ENCODE peak calls at places on chromosomes 7 and 10, in nine cellular contexts. G is fibroblast of pulmonary artery; O is Peyer's patch; A is stimulated activated CD4-positive, alpha-beta T cell treated with anti-CD3 and anti-CD28 coated beads, TNF-alpha, amount 100 ng/mL, for 24 hours; B is sigmoid colon; Q is AG09309; E is Daoy; X is breast epithelium; H is tibial nerve. T is an unnamed sample.
A peak's percentile ranks its signal among the peaks of the same experiment; 100 is the strongest.

GRCh38 chr10:18102404-18102803 is 37.8 kb upstream of the CACNB2 start:
- DNase-seq in G (no peak), O (no peak), A (no peak), B (no peak), Q (no peak), E (no peak), X (no peak), H (no peak), T (no peak)

GRCh38 chr10:43287056-43288007 is 20.5 kb upstream of the RASGEF1A start:
- DNase-seq in G (peak; percentile 19), O (peak; percentile 91), A (no peak), B (no peak), Q (no peak), E (peak; percentile 64), X (peak; percentile 87), H (no peak), T (no peak)

GRCh38 chr10:94465684-94466083 is 63.3 kb downstream of the TBC1D12 start:
- DNase-seq in G (no peak), O (no peak), A (no peak), B (no peak), Q (no peak), E (no peak), X (no peak), H (no peak), T (no peak)

GRCh38 chr10:60312818-60313588 is 76.7 kb downstream of the ANK3 start:
- DNase-seq in G (peak; percentile 47), O (no peak), A (no peak), B (no peak), Q (peak; percentile 38), E (peak; percentile 5), X (no peak), H (no peak), T (no peak)

GRCh38 chr10:129626801-129627434 is 159.9 kb downstream of the MGMT start:
- DNase-seq in G (peak; percentile 20), O (no peak), A (no peak), B (no peak), Q (no peak), E (no peak), X (no peak), H (no peak), T (no peak)

GRCh38 chr10:73553316-73553715 is 37.8 kb downstream of the USP54 start:
- DNase-seq in G (no peak), O (no peak), A (no peak), B (peak; percentile 74), Q (no peak), E (no peak), X (no peak), H (peak; percentile 61), T (peak; percentile 81)

GRCh38 chr10:124719213-124719851 is 24.8 kb downstream of the FAM53B start:
- DNase-seq in G (peak; percentile 90), O (peak; percentile 92), A (no peak), B (peak; percentile 82), Q (no peak), E (no peak), X (peak; percentile 65), H (peak; percentile 77), T (peak; percentile 72)

GRCh38 chr10:69515699-69516547 is 57.3 kb downstream of the NEUROG3 start:
- DNase-seq in G (peak; percentile 75), O (peak; percentile 87), A (peak; percentile 64), B (peak; percentile 79), Q (peak; percentile 23), E (peak; percentile 69), X (no peak), H (peak; percentile 52), T (no peak)

GRCh38 chr10:59557052-59557451 is 152.6 kb downstream of the SLC16A9 start:
- DNase-seq in G (peak; percentile 21), O (no peak), A (no peak), B (no peak), Q (no peak), E (no peak), X (no peak), H (no peak), T (no peak)

GRCh38 chr7:157612664-157613561 is 276.1 kb downstream of the DNAJB6 start:
- DNase-seq in G (no peak), O (peak; percentile 69), A (peak; percentile 25), B (peak; percentile 66), Q (no peak), E (no peak), X (peak; percentile 53), H (no peak), T (no peak)

GRCh38 chr10:132319853-132320669 is 11.9 kb upstream of the LRRC27 start:
- DNase-seq in G (peak; percentile 85), O (peak; percentile 47), A (no peak), B (no peak), Q (peak; percentile 88), E (peak; percentile 84), X (peak; percentile 33), H (no peak), T (no peak)

GRCh38 chr7:77569514-77570232 is 32.6 kb downstream of the PTPN12 start:
- DNase-seq in G (peak; percentile 47), O (no peak), A (no peak), B (no peak), Q (no peak), E (no peak), X (no peak), H (no peak), T (no peak)

GRCh38 chr10:34723746-34724145 is 91.3 kb downstream of the PARD3 start:
- DNase-seq in G (peak; percentile 82), O (peak; percentile 69), A (no peak), B (no peak), Q (peak; percentile 48), E (peak; percentile 44), X (no peak), H (peak; percentile 58), T (no peak)

GRCh38 chr7:132618271-132618955 is 42.1 kb upstream of the PLXNA4 start:
- DNase-seq in G (no peak), O (no peak), A (no peak), B (no peak), Q (no peak), E (peak; percentile 41), X (no peak), H (no peak), T (no peak)

GRCh38 chr7:132547806-132548205 is 28.5 kb downstream of the PLXNA4 start:
- DNase-seq in G (no peak), O (no peak), A (no peak), B (no peak), Q (no peak), E (peak; percentile 34), X (no peak), H (no peak), T (no peak)

GRCh38 chr10:7340179-7340874 is 70.5 kb downstream of the SFMBT2 start:
- DNase-seq in G (peak; percentile 3), O (no peak), A (no peak), B (no peak), Q (no peak), E (no peak), X (no peak), H (no peak), T (no peak)

GRCh38 chr10:114403545-114404161 is 649 bp downstream of the AFAP1L2 start:
- DNase-seq in G (no peak), O (no peak), A (no peak), B (peak; percentile 81), Q (no peak), E (peak; percentile 54), X (no peak), H (no peak), T (peak; percentile 20)

GRCh38 chr7:96427143-96427542 is 105.2 kb upstream of the SLC25A13 start:
- DNase-seq in G (no peak), O (no peak), A (no peak), B (no peak), Q (no peak), E (no peak), X (no peak), H (no peak), T (no peak)

GRCh38 chr7:2104107-2104710 is 128.5 kb downstream of the MAD1L1 start:
- DNase-seq in G (peak; percentile 96), O (peak; percentile 83), A (peak; percentile 53), B (peak; percentile 97), Q (peak; percentile 21), E (peak; percentile 84), X (peak; percentile 71), H (peak; percentile 92), T (peak; percentile 65)

GRCh38 chr7:2253021-2253420 is 11.0 kb downstream of the NUDT1 start:
- DNase-seq in G (no peak), O (no peak), A (no peak), B (no peak), Q (no peak), E (no peak), X (no peak), H (no peak), T (no peak)

GRCh38 chr7:29254663-29255062 is 60.1 kb downstream of the CHN2 start:
- DNase-seq in G (no peak), O (no peak), A (no peak), B (no peak), Q (no peak), E (no peak), X (no peak), H (no peak), T (no peak)

GRCh38 chr7:136303162-136303561 is 326.0 kb upstream of the MTPN start:
- DNase-seq in G (peak; percentile 1), O (no peak), A (no peak), B (no peak), Q (no peak), E (no peak), X (no peak), H (peak; percentile 5), T (no peak)

GRCh38 chr7:75881436-75882095 is 2.7 kb downstream of the RHBDD2 start:
- DNase-seq in G (peak; percentile 29), O (no peak), A (no peak), B (no peak), Q (no peak), E (no peak), X (no peak), H (no peak), T (no peak)

GRCh38 chr10:61244261-61244775 is 208.9 kb downstream of the TMEM26 start:
- DNase-seq in G (no peak), O (no peak), A (no peak), B (no peak), Q (no peak), E (no peak), X (no peak), H (no peak), T (no peak)

GRCh38 chr7:137757146-137757925 is 89.4 kb downstream of the DGKI start:
- DNase-seq in G (no peak), O (no peak), A (no peak), B (no peak), Q (peak; percentile 41), E (peak; percentile 83), X (no peak), H (no peak), T (no peak)

GRCh38 chr10:94439275-94439861 is 37.0 kb downstream of the TBC1D12 start:
- DNase-seq in G (peak; percentile 46), O (no peak), A (no peak), B (no peak), Q (no peak), E (peak; percentile 21), X (no peak), H (no peak), T (no peak)

T was measured in amygdala.